ENCODE peak calls at places on chromosomes 5 and 9, in nine cellular contexts. One of them, this sample, is unnamed.

GRCh38 chr5:139523635-139524445 is 37.3 kb upstream of the UBE2D2 start:
- DNase-seq in stimulated activated CD4-positive, alpha-beta T cell treated with anti-CD3 and anti-CD28 coated beads, Interleukin-1b, Interleukin-23, amount 100 ng/mL, for 48 hours: no peak
- DNase-seq in D341Med: no peak
- DNase-seq in GM04504: no peak
- DNase-seq in activated naive CD8-positive, alpha-beta T cell treated with anti-CD3 and anti-CD28 coated beads, Interleukin-2, amount 50 U/mL, for 16 hours: no peak
- DNase-seq in CD4-positive, alpha-beta T cell: no peak
- DNase-seq in stimulated activated CD8-positive, alpha-beta memory T cell treated with anti-CD3 and anti-CD28 coated beads, Interleukin-12 subunit alpha, Interleukin-12 subunit beta, amount 100 ng/mL, for 1 hour: no peak
- DNase-seq in DMS79: no peak
- DNase-seq in effector memory CD4-positive, alpha-beta T cell: no peak
- DNase-seq in this sample: no peak

GRCh38 chr9:98132806-98133631 is 14.0 kb upstream of the TRIM14 start:
- DNase-seq in DMS79: peak; percentile 20
- DNase-seq in stimulated activated CD4-positive, alpha-beta T cell treated with anti-CD3 and anti-CD28 coated beads, Interleukin-1b, Interleukin-23, amount 100 ng/mL, for 48 hours: no peak
- DNase-seq in effector memory CD4-positive, alpha-beta T cell: no peak
- DNase-seq in CD4-positive, alpha-beta T cell: no peak
- DNase-seq in stimulated activated CD8-positive, alpha-beta memory T cell treated with anti-CD3 and anti-CD28 coated beads, Interleukin-12 subunit alpha, Interleukin-12 subunit beta, amount 100 ng/mL, for 1 hour: no peak
- DNase-seq in GM04504: no peak
- DNase-seq in activated naive CD8-positive, alpha-beta T cell treated with anti-CD3 and anti-CD28 coated beads, Interleukin-2, amount 50 U/mL, for 16 hours: no peak
- DNase-seq in D341Med: peak; percentile 84
- DNase-seq in this sample: peak; percentile 17

GRCh38 chr9:108831496-108832178 is 24.1 kb downstream of the ACTL7B start:
- DNase-seq in stimulated activated CD8-positive, alpha-beta memory T cell treated with anti-CD3 and anti-CD28 coated beads, Interleukin-12 subunit alpha, Interleukin-12 subunit beta, amount 100 ng/mL, for 1 hour: no peak
- DNase-seq in GM04504: no peak
- DNase-seq in D341Med: no peak
- DNase-seq in activated naive CD8-positive, alpha-beta T cell treated with anti-CD3 and anti-CD28 coated beads, Interleukin-2, amount 50 U/mL, for 16 hours: no peak
- DNase-seq in CD4-positive, alpha-beta T cell: no peak
- DNase-seq in DMS79: no peak
- DNase-seq in stimulated activated CD4-positive, alpha-beta T cell treated with anti-CD3 and anti-CD28 coated beads, Interleukin-1b, Interleukin-23, amount 100 ng/mL, for 48 hours: no peak
- DNase-seq in effector memory CD4-positive, alpha-beta T cell: no peak
- DNase-seq in this sample: no peak

GRCh38 chr5:170632985-170633234 is 129.1 kb downstream of the KCNIP1 start:
- DNase-seq in stimulated activated CD8-positive, alpha-beta memory T cell treated with anti-CD3 and anti-CD28 coated beads, Interleukin-12 subunit alpha, Interleukin-12 subunit beta, amount 100 ng/mL, for 1 hour: peak; percentile 27
- DNase-seq in stimulated activated CD4-positive, alpha-beta T cell treated with anti-CD3 and anti-CD28 coated beads, Interleukin-1b, Interleukin-23, amount 100 ng/mL, for 48 hours: peak; percentile 40
- DNase-seq in GM04504: no peak
- DNase-seq in DMS79: no peak
- DNase-seq in CD4-positive, alpha-beta T cell: peak; percentile 29
- DNase-seq in D341Med: peak; percentile 84
- DNase-seq in effector memory CD4-positive, alpha-beta T cell: no peak
- DNase-seq in activated naive CD8-positive, alpha-beta T cell treated with anti-CD3 and anti-CD28 coated beads, Interleukin-2, amount 50 U/mL, for 16 hours: peak; percentile 10
- DNase-seq in this sample: peak; percentile 87

GRCh38 chr9:79037338-79037737 is 534.4 kb upstream of the TLE4 start:
- DNase-seq in CD4-positive, alpha-beta T cell: no peak
- DNase-seq in GM04504: no peak
- DNase-seq in DMS79: no peak
- DNase-seq in activated naive CD8-positive, alpha-beta T cell treated with anti-CD3 and anti-CD28 coated beads, Interleukin-2, amount 50 U/mL, for 16 hours: no peak
- DNase-seq in stimulated activated CD8-positive, alpha-beta memory T cell treated with anti-CD3 and anti-CD28 coated beads, Interleukin-12 subunit alpha, Interleukin-12 subunit beta, amount 100 ng/mL, for 1 hour: no peak
- DNase-seq in D341Med: no peak
- DNase-seq in stimulated activated CD4-positive, alpha-beta T cell treated with anti-CD3 and anti-CD28 coated beads, Interleukin-1b, Interleukin-23, amount 100 ng/mL, for 48 hours: no peak
- DNase-seq in effector memory CD4-positive, alpha-beta T cell: no peak
- DNase-seq in this sample: no peak

GRCh38 chr5:112196574-112196973 is 222.5 kb downstream of the EPB41L4A start:
- DNase-seq in GM04504: no peak
- DNase-seq in DMS79: peak; percentile 70
- DNase-seq in D341Med: no peak
- DNase-seq in stimulated activated CD8-positive, alpha-beta memory T cell treated with anti-CD3 and anti-CD28 coated beads, Interleukin-12 subunit alpha, Interleukin-12 subunit beta, amount 100 ng/mL, for 1 hour: no peak
- DNase-seq in stimulated activated CD4-positive, alpha-beta T cell treated with anti-CD3 and anti-CD28 coated beads, Interleukin-1b, Interleukin-23, amount 100 ng/mL, for 48 hours: no peak
- DNase-seq in effector memory CD4-positive, alpha-beta T cell: no peak
- DNase-seq in activated naive CD8-positive, alpha-beta T cell treated with anti-CD3 and anti-CD28 coated beads, Interleukin-2, amount 50 U/mL, for 16 hours: no peak
- DNase-seq in CD4-positive, alpha-beta T cell: no peak
- DNase-seq in this sample: no peak

GRCh38 chr5:170769236-170769635 is 14.3 kb upstream of the GABRP start:
- DNase-seq in activated naive CD8-positive, alpha-beta T cell treated with anti-CD3 and anti-CD28 coated beads, Interleukin-2, amount 50 U/mL, for 16 hours: no peak
- DNase-seq in D341Med: no peak
- DNase-seq in effector memory CD4-positive, alpha-beta T cell: no peak
- DNase-seq in stimulated activated CD8-positive, alpha-beta memory T cell treated with anti-CD3 and anti-CD28 coated beads, Interleukin-12 subunit alpha, Interleukin-12 subunit beta, amount 100 ng/mL, for 1 hour: no peak
- DNase-seq in stimulated activated CD4-positive, alpha-beta T cell treated with anti-CD3 and anti-CD28 coated beads, Interleukin-1b, Interleukin-23, amount 100 ng/mL, for 48 hours: no peak
- DNase-seq in DMS79: no peak
- DNase-seq in CD4-positive, alpha-beta T cell: no peak
- DNase-seq in GM04504: no peak
- DNase-seq in this sample: no peak

GRCh38 chr5:175443514-175444059 is 395 bp downstream of the DRD1 start:
- DNase-seq in stimulated activated CD8-positive, alpha-beta memory T cell treated with anti-CD3 and anti-CD28 coated beads, Interleukin-12 subunit alpha, Interleukin-12 subunit beta, amount 100 ng/mL, for 1 hour: no peak
- DNase-seq in GM04504: no peak
- DNase-seq in effector memory CD4-positive, alpha-beta T cell: no peak
- DNase-seq in DMS79: no peak
- DNase-seq in CD4-positive, alpha-beta T cell: no peak
- DNase-seq in D341Med: peak; percentile 36
- DNase-seq in stimulated activated CD4-positive, alpha-beta T cell treated with anti-CD3 and anti-CD28 coated beads, Interleukin-1b, Interleukin-23, amount 100 ng/mL, for 48 hours: no peak
- DNase-seq in activated naive CD8-positive, alpha-beta T cell treated with anti-CD3 and anti-CD28 coated beads, Interleukin-2, amount 50 U/mL, for 16 hours: no peak
- DNase-seq in this sample: peak; percentile 58

GRCh38 chr9:69104830-69105527 is 69.1 kb upstream of the TJP2 start:
- DNase-seq in CD4-positive, alpha-beta T cell: no peak
- DNase-seq in GM04504: no peak
- DNase-seq in D341Med: no peak
- DNase-seq in activated naive CD8-positive, alpha-beta T cell treated with anti-CD3 and anti-CD28 coated beads, Interleukin-2, amount 50 U/mL, for 16 hours: no peak
- DNase-seq in stimulated activated CD8-positive, alpha-beta memory T cell treated with anti-CD3 and anti-CD28 coated beads, Interleukin-12 subunit alpha, Interleukin-12 subunit beta, amount 100 ng/mL, for 1 hour: no peak
- DNase-seq in DMS79: peak; percentile 66
- DNase-seq in effector memory CD4-positive, alpha-beta T cell: no peak
- DNase-seq in stimulated activated CD4-positive, alpha-beta T cell treated with anti-CD3 and anti-CD28 coated beads, Interleukin-1b, Interleukin-23, amount 100 ng/mL, for 48 hours: no peak
- DNase-seq in this sample: peak; percentile 94

GRCh38 chr9:109652971-109653370 is 127.0 kb upstream of the PALM2AKAP2 start:
- DNase-seq in stimulated activated CD8-positive, alpha-beta memory T cell treated with anti-CD3 and anti-CD28 coated beads, Interleukin-12 subunit alpha, Interleukin-12 subunit beta, amount 100 ng/mL, for 1 hour: no peak
- DNase-seq in DMS79: no peak
- DNase-seq in effector memory CD4-positive, alpha-beta T cell: no peak
- DNase-seq in GM04504: no peak
- DNase-seq in CD4-positive, alpha-beta T cell: no peak
- DNase-seq in stimulated activated CD4-positive, alpha-beta T cell treated with anti-CD3 and anti-CD28 coated beads, Interleukin-1b, Interleukin-23, amount 100 ng/mL, for 48 hours: no peak
- DNase-seq in D341Med: no peak
- DNase-seq in activated naive CD8-positive, alpha-beta T cell treated with anti-CD3 and anti-CD28 coated beads, Interleukin-2, amount 50 U/mL, for 16 hours: no peak
- DNase-seq in this sample: no peak

GRCh38 chr5:9431496-9432258 is 114.2 kb downstream of the SEMA5A start:
- DNase-seq in D341Med: no peak
- DNase-seq in stimulated activated CD4-positive, alpha-beta T cell treated with anti-CD3 and anti-CD28 coated beads, Interleukin-1b, Interleukin-23, amount 100 ng/mL, for 48 hours: no peak
- DNase-seq in effector memory CD4-positive, alpha-beta T cell: no peak
- DNase-seq in DMS79: no peak
- DNase-seq in GM04504: no peak
- DNase-seq in stimulated activated CD8-positive, alpha-beta memory T cell treated with anti-CD3 and anti-CD28 coated beads, Interleukin-12 subunit alpha, Interleukin-12 subunit beta, amount 100 ng/mL, for 1 hour: no peak
- DNase-seq in CD4-positive, alpha-beta T cell: no peak
- DNase-seq in activated naive CD8-positive, alpha-beta T cell treated with anti-CD3 and anti-CD28 coated beads, Interleukin-2, amount 50 U/mL, for 16 hours: no peak
- DNase-seq in this sample: no peak

GRCh38 chr5:148443998-148444397 is 60.2 kb downstream of the FBXO38 start:
- DNase-seq in stimulated activated CD4-positive, alpha-beta T cell treated with anti-CD3 and anti-CD28 coated beads, Interleukin-1b, Interleukin-23, amount 100 ng/mL, for 48 hours: peak; percentile 24
- DNase-seq in GM04504: peak; percentile 37
- DNase-seq in D341Med: peak; percentile 41
- DNase-seq in effector memory CD4-positive, alpha-beta T cell: no peak
- DNase-seq in CD4-positive, alpha-beta T cell: peak; percentile 25
- DNase-seq in activated naive CD8-positive, alpha-beta T cell treated with anti-CD3 and anti-CD28 coated beads, Interleukin-2, amount 50 U/mL, for 16 hours: peak; percentile 8
- DNase-seq in DMS79: no peak
- DNase-seq in stimulated activated CD8-positive, alpha-beta memory T cell treated with anti-CD3 and anti-CD28 coated beads, Interleukin-12 subunit alpha, Interleukin-12 subunit beta, amount 100 ng/mL, for 1 hour: peak; percentile 28
- DNase-seq in this sample: peak; percentile 40

GRCh38 chr5:139131062-139131856 is 66.9 kb downstream of the SIL1 start:
- DNase-seq in stimulated activated CD8-positive, alpha-beta memory T cell treated with anti-CD3 and anti-CD28 coated beads, Interleukin-12 subunit alpha, Interleukin-12 subunit beta, amount 100 ng/mL, for 1 hour: no peak
- DNase-seq in DMS79: peak; percentile 52
- DNase-seq in effector memory CD4-positive, alpha-beta T cell: no peak
- DNase-seq in GM04504: no peak
- DNase-seq in D341Med: peak; percentile 50
- DNase-seq in stimulated activated CD4-positive, alpha-beta T cell treated with anti-CD3 and anti-CD28 coated beads, Interleukin-1b, Interleukin-23, amount 100 ng/mL, for 48 hours: no peak
- DNase-seq in CD4-positive, alpha-beta T cell: no peak
- DNase-seq in activated naive CD8-positive, alpha-beta T cell treated with anti-CD3 and anti-CD28 coated beads, Interleukin-2, amount 50 U/mL, for 16 hours: no peak
- DNase-seq in this sample: no peak

GRCh38 chr5:125446986-125447385 is 700.5 kb upstream of the ZNF608 start:
- DNase-seq in DMS79: no peak
- DNase-seq in CD4-positive, alpha-beta T cell: no peak
- DNase-seq in GM04504: no peak
- DNase-seq in activated naive CD8-positive, alpha-beta T cell treated with anti-CD3 and anti-CD28 coated beads, Interleukin-2, amount 50 U/mL, for 16 hours: no peak
- DNase-seq in stimulated activated CD4-positive, alpha-beta T cell treated with anti-CD3 and anti-CD28 coated beads, Interleukin-1b, Interleukin-23, amount 100 ng/mL, for 48 hours: no peak
- DNase-seq in effector memory CD4-positive, alpha-beta T cell: no peak
- DNase-seq in D341Med: no peak
- DNase-seq in stimulated activated CD8-positive, alpha-beta memory T cell treated with anti-CD3 and anti-CD28 coated beads, Interleukin-12 subunit alpha, Interleukin-12 subunit beta, amount 100 ng/mL, for 1 hour: no peak
- DNase-seq in this sample: no peak

GRCh38 chr5:13943691-13944090 is 797 bp downstream of the DNAH5 start:
- DNase-seq in DMS79: peak; percentile 1
- DNase-seq in effector memory CD4-positive, alpha-beta T cell: no peak
- DNase-seq in stimulated activated CD4-positive, alpha-beta T cell treated with anti-CD3 and anti-CD28 coated beads, Interleukin-1b, Interleukin-23, amount 100 ng/mL, for 48 hours: no peak
- DNase-seq in CD4-positive, alpha-beta T cell: no peak
- DNase-seq in stimulated activated CD8-positive, alpha-beta memory T cell treated with anti-CD3 and anti-CD28 coated beads, Interleukin-12 subunit alpha, Interleukin-12 subunit beta, amount 100 ng/mL, for 1 hour: no peak
- DNase-seq in D341Med: no peak
- DNase-seq in activated naive CD8-positive, alpha-beta T cell treated with anti-CD3 and anti-CD28 coated beads, Interleukin-2, amount 50 U/mL, for 16 hours: no peak
- DNase-seq in GM04504: no peak
- DNase-seq in this sample: no peak

GRCh38 chr5:60687927-60688720 is 11.8 kb downstream of the DEPDC1B start:
- DNase-seq in GM04504: no peak
- DNase-seq in effector memory CD4-positive, alpha-beta T cell: no peak
- DNase-seq in stimulated activated CD4-positive, alpha-beta T cell treated with anti-CD3 and anti-CD28 coated beads, Interleukin-1b, Interleukin-23, amount 100 ng/mL, for 48 hours: no peak
- DNase-seq in D341Med: peak; percentile 29
- DNase-seq in activated naive CD8-positive, alpha-beta T cell treated with anti-CD3 and anti-CD28 coated beads, Interleukin-2, amount 50 U/mL, for 16 hours: no peak
- DNase-seq in DMS79: no peak
- DNase-seq in CD4-positive, alpha-beta T cell: no peak
- DNase-seq in stimulated activated CD8-positive, alpha-beta memory T cell treated with anti-CD3 and anti-CD28 coated beads, Interleukin-12 subunit alpha, Interleukin-12 subunit beta, amount 100 ng/mL, for 1 hour: no peak
- DNase-seq in this sample: no peak

This sample was measured in upper lobe of left lung.